ENCODE peak calls at places on chromosomes 3 and 15, in four cellular contexts. One of them, this sample, is unnamed.

GRCh38 chr3:135895734-135896121 is 69.8 kb upstream of the PPP2R3A start:
- DNase-seq in T-helper 2 cell: no peak
- DNase-seq in HuH-7.5: no peak
- DNase-seq in activated CD8-positive, alpha-beta memory T cell treated with anti-CD3 and anti-CD28 coated beads for 1 hour: no peak
- DNase-seq in this sample: no peak

GRCh38 chr3:15229262-15229661 is 23.2 kb downstream of the CAPN7 start:
- DNase-seq in T-helper 2 cell: no peak
- DNase-seq in HuH-7.5: no peak
- DNase-seq in activated CD8-positive, alpha-beta memory T cell treated with anti-CD3 and anti-CD28 coated beads for 1 hour: no peak
- DNase-seq in this sample: no peak

GRCh38 chr3:188890572-188891270 is 281.1 kb upstream of the TPRG1 start:
- DNase-seq in activated CD8-positive, alpha-beta memory T cell treated with anti-CD3 and anti-CD28 coated beads for 1 hour: no peak
- DNase-seq in HuH-7.5: no peak
- DNase-seq in T-helper 2 cell: no peak
- DNase-seq in this sample: no peak

GRCh38 chr3:197224034-197224444 is 74.4 kb downstream of the DLG1 start:
- DNase-seq in activated CD8-positive, alpha-beta memory T cell treated with anti-CD3 and anti-CD28 coated beads for 1 hour: no peak
- DNase-seq in T-helper 2 cell: no peak
- DNase-seq in HuH-7.5: peak
- DNase-seq in this sample: no peak

GRCh38 chr15:78369161-78369560 is 29.0 kb downstream of the CRABP1 start:
- DNase-seq in HuH-7.5: no peak
- DNase-seq in activated CD8-positive, alpha-beta memory T cell treated with anti-CD3 and anti-CD28 coated beads for 1 hour: no peak
- DNase-seq in T-helper 2 cell: no peak
- DNase-seq in this sample: no peak

GRCh38 chr15:94135748-94136147 is 95.6 kb upstream of the MCTP2 start:
- DNase-seq in HuH-7.5: no peak
- DNase-seq in activated CD8-positive, alpha-beta memory T cell treated with anti-CD3 and anti-CD28 coated beads for 1 hour: no peak
- DNase-seq in T-helper 2 cell: no peak
- DNase-seq in this sample: no peak

GRCh38 chr3:128931046-128931445 is 51.6 kb downstream of the ACAD9 start:
- DNase-seq in activated CD8-positive, alpha-beta memory T cell treated with anti-CD3 and anti-CD28 coated beads for 1 hour: no peak
- DNase-seq in T-helper 2 cell: no peak
- DNase-seq in HuH-7.5: no peak
- DNase-seq in this sample: no peak

GRCh38 chr3:194577985-194578905 is 55.0 kb downstream of the TMEM44 start:
- DNase-seq in T-helper 2 cell: no peak
- DNase-seq in HuH-7.5: no peak
- DNase-seq in activated CD8-positive, alpha-beta memory T cell treated with anti-CD3 and anti-CD28 coated beads for 1 hour: no peak
- DNase-seq in this sample: no peak

GRCh38 chr3:71831599-71831998 is 46.7 kb upstream of the PROK2 start:
- DNase-seq in T-helper 2 cell: no peak
- DNase-seq in activated CD8-positive, alpha-beta memory T cell treated with anti-CD3 and anti-CD28 coated beads for 1 hour: no peak
- DNase-seq in HuH-7.5: no peak
- DNase-seq in this sample: no peak

GRCh38 chr3:156577731-156578130 is 22.8 kb upstream of the SSR3 start:
- DNase-seq in T-helper 2 cell: no peak
- DNase-seq in HuH-7.5: no peak
- DNase-seq in activated CD8-positive, alpha-beta memory T cell treated with anti-CD3 and anti-CD28 coated beads for 1 hour: no peak
- DNase-seq in this sample: no peak

GRCh38 chr3:38022887-38023709 is 6.3 kb downstream of the PLCD1 start:
- DNase-seq in activated CD8-positive, alpha-beta memory T cell treated with anti-CD3 and anti-CD28 coated beads for 1 hour: no peak
- DNase-seq in T-helper 2 cell: no peak
- DNase-seq in HuH-7.5: no peak
- DNase-seq in this sample: no peak

GRCh38 chr15:74625693-74626092 is 10.1 kb downstream of the CLK3 start:
- DNase-seq in T-helper 2 cell: no peak
- DNase-seq in activated CD8-positive, alpha-beta memory T cell treated with anti-CD3 and anti-CD28 coated beads for 1 hour: no peak
- DNase-seq in HuH-7.5: peak
- DNase-seq in this sample: no peak

GRCh38 chr3:37014620-37015019 is 21.3 kb downstream of the MLH1 start:
- DNase-seq in HuH-7.5: no peak
- DNase-seq in T-helper 2 cell: no peak
- DNase-seq in activated CD8-positive, alpha-beta memory T cell treated with anti-CD3 and anti-CD28 coated beads for 1 hour: no peak
- DNase-seq in this sample: no peak

This sample was measured in T follicular helper cell.